ENCODE peak calls at places on chromosomes 3 and 15, in six cellular contexts. D, K, P, G, E and M are unnamed samples.

GRCh38 chr3:178036745-178037144 is 499.5 kb upstream of the KCNMB2 start:
- DNase-seq in D (no peak), K (peak), P (no peak), G (no peak), E (no peak), M (no peak)

GRCh38 chr15:79635149-79635771 is 203.1 kb downstream of the MINAR1 start:
- DNase-seq in D (no peak), K (no peak), P (no peak), G (peak), E (no peak), M (no peak)

GRCh38 chr15:66848666-66849392 is 146.8 kb downstream of the SMAD6 start:
- DNase-seq in D (no peak), K (no peak), P (no peak), G (no peak), E (no peak), M (no peak)

GRCh38 chr3:52431459-52432223 is 13.3 kb downstream of the SEMA3G start:
- DNase-seq in D (no peak), K (no peak), P (no peak), G (no peak), E (no peak), M (no peak)

GRCh38 chr3:16528581-16528993 is 15.1 kb upstream of the RFTN1 start:
- DNase-seq in D (peak), K (no peak), P (no peak), G (no peak), E (no peak), M (no peak)

GRCh38 chr15:26804063-26804804 is 31.4 kb upstream of the GABRB3 start:
- DNase-seq in D (no peak), K (no peak), P (no peak), G (no peak), E (peak), M (no peak)

GRCh38 chr15:81887913-81888312 is 157.9 kb downstream of the MEX3B start:
- DNase-seq in D (no peak), K (peak), P (no peak), G (no peak), E (no peak), M (no peak)

GRCh38 chr3:49171119-49171774 is at the start of gene KLHDC8B:
- DNase-seq in D (peak), K (peak), P (peak), G (peak), E (peak), M (peak)

GRCh38 chr3:57985977-57986246 is 22.3 kb upstream of the FLNB start:
- DNase-seq in D (no peak), K (no peak), P (no peak), G (no peak), E (no peak), M (no peak)

GRCh38 chr3:125052671-125053303 is 3.0 kb downstream of the HEG1 start:
- DNase-seq in D (no peak), K (peak), P (no peak), G (peak), E (peak), M (no peak)

GRCh38 chr15:79310612-79310984 is 314 bp upstream of the TMED3 start:
- DNase-seq in D (no peak), K (peak), P (no peak), G (peak), E (no peak), M (no peak)

GRCh38 chr3:98136631-98137030 is 6.1 kb downstream of the OR5H1 start:
- DNase-seq in D (no peak), K (no peak), P (no peak), G (no peak), E (no peak), M (no peak)

DNA sequence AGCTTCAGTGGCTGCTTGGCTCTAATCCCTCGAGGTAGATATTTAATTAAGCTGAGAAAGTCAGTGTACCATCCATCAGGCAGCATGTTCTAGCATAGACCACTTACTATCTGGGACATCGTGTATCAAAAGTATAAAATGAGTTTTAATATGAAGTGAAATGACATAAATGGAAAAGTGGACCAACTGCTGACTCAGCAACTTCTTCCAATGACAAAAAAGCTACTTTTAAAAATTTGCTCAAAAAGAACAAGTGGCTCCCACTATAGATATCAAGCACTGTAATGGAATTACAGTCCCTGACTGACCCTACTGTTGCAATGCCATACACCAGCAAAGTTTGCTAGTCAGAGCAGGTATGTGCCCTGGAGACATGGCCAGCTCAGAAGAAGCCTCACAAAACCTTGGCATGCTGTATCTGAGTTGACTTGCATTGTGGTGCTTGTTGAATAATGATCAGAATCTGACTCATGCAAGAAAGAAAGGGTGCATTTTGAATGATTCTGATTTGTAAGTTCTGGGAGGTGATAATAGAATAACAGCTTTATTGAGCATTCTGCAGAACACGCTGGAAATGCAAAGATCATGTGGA is 459.8 kb upstream of the MCTP2 start:
- DNase-seq in D (no peak), K (no peak), P (no peak), G (no peak), E (no peak), M (no peak)
- TF ChIP-seq CTCF in D (no peak), K (no peak), P (no peak), G (no peak), E (no peak), M (no peak)

DNA sequence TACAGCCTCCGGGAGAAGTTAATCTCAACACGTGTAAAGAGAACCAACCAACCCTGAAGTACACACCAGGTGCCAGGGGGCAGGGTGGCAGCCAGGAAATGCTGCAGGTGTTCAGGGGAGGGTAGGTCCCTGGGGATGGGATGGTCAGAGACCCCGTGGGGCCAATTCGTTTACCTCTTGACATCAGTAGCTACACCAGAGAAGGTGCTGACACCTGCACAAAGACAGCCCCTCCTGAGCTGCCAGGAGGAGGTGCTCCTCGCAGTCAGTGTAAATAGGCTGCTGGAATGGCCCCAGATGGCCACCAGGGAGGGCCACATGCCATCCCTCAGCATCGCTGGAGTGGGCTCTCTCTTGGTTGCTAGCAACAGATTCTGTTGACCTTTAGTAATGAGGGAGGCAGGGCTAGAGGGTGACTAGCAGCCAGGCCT is 52.8 kb downstream of the CORO2B start:
- DNase-seq in D (no peak), K (no peak), P (no peak), G (no peak), E (peak), M (no peak)
- TF ChIP-seq CTCF in D (no peak), K (peak), P (no peak), G (no peak), E (peak), M (no peak)

GRCh38 chr3:9248232-9249191 is 934 bp downstream of the SRGAP3 start:
- DNase-seq in D (no peak), K (no peak), P (no peak), G (no peak), E (peak), M (no peak)

GRCh38 chr3:9247361-9248231 is 1.9 kb downstream of the SRGAP3 start:
- DNase-seq in D (no peak), K (no peak), P (no peak), G (no peak), E (peak), M (no peak)

GRCh38 chr3:9251055-9251786 is 1.8 kb upstream of the SRGAP3 start:
- DNase-seq in D (peak), K (no peak), P (peak), G (no peak), E (no peak), M (no peak)

GRCh38 chr3:9249273-9250192 is at the start of gene SRGAP3:
- DNase-seq in D (peak), K (peak), P (peak), G (peak), E (peak), M (peak)

GRCh38 chr3:9250236-9250635 is 790 bp upstream of the SRGAP3 start:
- DNase-seq in D (no peak), K (no peak), P (no peak), G (no peak), E (peak), M (no peak)
- TF ChIP-seq CTCF in D (peak), K (peak), P (peak), G (peak), E (peak), M (no peak)

DNA sequence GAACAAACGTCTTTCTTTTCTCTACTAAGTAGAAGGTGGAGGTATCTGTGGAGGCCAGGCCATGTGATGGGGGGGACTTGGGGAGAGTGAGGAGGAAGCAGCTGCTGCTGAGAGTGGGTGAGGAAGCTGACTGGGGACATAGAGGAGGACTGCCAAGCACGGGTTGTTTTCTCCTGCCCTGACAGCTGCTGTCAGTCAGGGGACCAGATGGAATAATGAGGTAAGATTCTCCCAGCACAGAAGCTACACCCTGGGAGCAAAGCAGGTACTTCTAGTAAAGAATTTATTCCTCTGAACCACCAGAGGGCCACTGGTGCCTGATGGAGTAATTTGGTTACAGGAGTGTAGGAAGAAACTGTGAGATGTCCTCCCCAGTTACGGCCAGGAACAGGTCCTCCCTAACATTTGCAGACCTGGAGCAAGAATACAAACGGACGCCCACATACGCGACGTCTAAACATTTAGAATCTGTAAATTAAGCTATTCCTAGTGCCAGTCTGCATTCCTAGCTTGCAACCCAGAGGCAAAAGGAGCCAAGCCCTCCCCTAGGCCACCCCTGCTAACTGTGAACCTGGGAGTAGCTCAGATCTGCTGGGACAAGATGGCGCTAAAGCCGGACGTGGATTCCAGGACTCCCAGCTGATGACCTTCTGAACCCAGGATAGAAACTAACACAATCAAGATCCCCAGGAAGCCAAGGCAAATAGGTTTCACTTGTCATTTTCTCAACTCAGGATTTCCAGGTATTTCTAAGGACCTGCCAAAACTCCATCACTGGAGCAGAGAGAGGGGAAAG is 14.8 kb downstream of the CRYGS start:
- DNase-seq in D (no peak), K (no peak), P (no peak), G (no peak), E (peak), M (no peak)
- TF ChIP-seq CTCF in D (no peak), K (peak), P (no peak), G (no peak), E (peak), M (peak)

GRCh38 chr3:40736943-40737342 is 212.2 kb downstream of the ZNF621 start:
- DNase-seq in D (no peak), K (no peak), P (no peak), G (no peak), E (no peak), M (no peak)
- TF ChIP-seq CTCF in D (no peak), K (no peak), P (no peak), G (no peak), E (no peak), M (no peak)

GRCh38 chr3:46998852-46999515 is 19.5 kb downstream of the NBEAL2 start:
- DNase-seq in D (peak), K (no peak), P (no peak), G (no peak), E (no peak), M (no peak)
- TF ChIP-seq CTCF in D (no peak), K (peak), P (no peak), G (no peak), E (no peak), M (no peak)

DNA sequence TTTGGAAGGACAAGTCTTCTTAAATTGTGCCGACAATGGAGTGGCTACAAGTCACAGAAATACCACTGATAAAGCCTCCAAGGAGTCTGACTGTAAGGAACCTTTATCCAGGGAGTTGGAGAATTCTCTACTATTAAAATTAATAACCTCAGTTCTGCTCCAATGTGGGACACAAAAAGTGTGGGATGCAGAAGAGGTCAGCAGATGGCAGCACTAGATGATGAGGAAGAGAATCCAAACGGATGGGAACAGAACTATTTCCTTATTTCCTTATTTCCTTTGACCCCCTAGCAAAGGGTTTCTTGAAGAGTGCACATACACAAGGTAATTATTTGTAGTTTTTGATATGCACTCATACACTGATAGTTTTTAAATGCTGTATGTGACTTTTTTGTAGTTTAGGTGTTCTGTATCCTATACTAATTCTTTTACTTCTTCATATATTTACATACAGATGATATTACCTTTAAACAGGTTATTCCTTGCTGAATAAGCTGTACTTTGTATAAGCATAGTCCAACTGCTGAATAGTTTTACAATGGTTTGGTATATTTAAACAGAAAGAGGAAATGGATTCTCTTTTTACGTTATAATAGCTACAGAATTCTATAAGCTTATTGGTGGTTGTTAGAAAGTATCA is 25.6 kb upstream of the NLGN1 start:
- DNase-seq in D (no peak), K (peak), P (peak), G (peak), E (peak), M (no peak)
- TF ChIP-seq CTCF in D (peak), K (peak), P (peak), G (peak), E (peak), M (peak)

DNA sequence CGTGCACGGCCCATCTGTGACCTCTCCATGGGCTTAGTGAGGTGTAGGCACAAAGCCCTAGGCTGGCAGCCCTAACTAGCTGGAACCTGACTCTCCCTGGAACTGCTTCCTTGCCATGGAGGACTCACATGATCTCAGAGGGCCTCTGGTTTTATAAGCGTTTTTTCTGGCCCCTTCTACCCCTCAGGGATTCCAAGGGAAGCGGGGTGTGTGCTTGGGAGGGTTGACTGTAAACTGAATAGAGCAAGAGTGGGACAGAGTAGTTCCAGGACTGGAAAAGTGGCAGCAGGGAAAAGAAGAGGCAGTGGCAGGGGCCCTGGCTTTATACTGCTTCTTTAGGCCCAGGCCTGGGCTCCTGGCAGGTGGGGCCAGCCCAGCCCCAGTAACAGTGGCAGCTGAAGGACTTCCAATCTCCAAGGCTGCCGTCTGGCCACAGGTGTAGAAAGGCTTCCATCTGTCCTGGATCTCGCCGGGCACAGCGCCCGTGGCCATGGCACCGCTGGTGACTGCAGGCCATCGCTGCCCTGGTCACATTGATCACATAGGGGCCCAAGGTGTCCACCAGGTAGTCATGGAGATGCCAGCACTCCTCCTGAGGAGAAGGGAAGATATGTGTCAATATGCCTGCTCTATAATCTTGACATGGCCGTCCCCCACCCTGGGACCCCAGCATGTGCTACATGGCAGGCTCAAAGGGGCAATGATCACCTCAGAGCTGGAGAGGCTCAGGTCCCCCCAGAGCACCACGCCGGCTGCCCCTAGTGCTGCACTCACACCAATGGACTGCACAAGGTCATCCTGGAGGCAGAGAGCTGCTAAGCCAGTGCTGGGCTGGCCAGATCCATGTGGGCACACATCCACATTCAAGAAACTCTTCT is 934 bp upstream of the IFRD2 start:
- DNase-seq in D (no peak), K (peak), P (peak), G (no peak), E (peak), M (no peak)
- TF ChIP-seq CTCF in D (no peak), K (no peak), P (no peak), G (no peak), E (no peak), M (no peak)